ENCODE peak calls at places on chromosome 7, in eight cellular contexts. C, T, F, W, V, H, N and B are unnamed samples.

GRCh38 chr7:128410092-128410665 is 397 bp upstream of the IMPDH1 start:
- DNase-seq in T (peak), H (peak), W (no peak), N (peak), C (peak), V (no peak), F (peak), B (peak)

GRCh38 chr7:90346326-90347125 is at the start of gene GTPBP10:
- DNase-seq in C (peak), F (peak), V (peak), N (peak), W (peak), H (peak), T (peak), B (peak)

GRCh38 chr7:28161319-28161718 is 19.3 kb downstream of the JAZF1 start:
- DNase-seq in H (no peak), V (no peak), W (no peak), T (no peak), C (peak), F (no peak), N (no peak), B (no peak)

GRCh38 chr7:124992881-124993562 is 63.4 kb upstream of the POT1 start:
- DNase-seq in F (no peak), H (no peak), C (no peak), T (peak), N (no peak), V (no peak), W (no peak), B (no peak)

GRCh38 chr7:12305502-12305901 is 94.4 kb downstream of the TMEM106B start:
- DNase-seq in V (no peak), C (no peak), N (no peak), W (no peak), H (no peak), T (no peak), F (no peak), B (no peak)

GRCh38 chr7:65839846-65840245 is 33.0 kb upstream of the VKORC1L1 start:
- DNase-seq in F (no peak), T (no peak), W (no peak), N (no peak), V (no peak), H (no peak), C (no peak), B (no peak)

GRCh38 chr7:95660023-95660434 is 63.7 kb upstream of the PDK4 start:
- DNase-seq in H (no peak), N (no peak), C (no peak), V (no peak), W (no peak), F (no peak), T (no peak), B (no peak)

GRCh38 chr7:115494529-115495147 is 535.9 kb downstream of the TFEC start:
- DNase-seq in V (no peak), H (no peak), N (no peak), W (no peak), T (no peak), F (no peak), C (no peak), B (no peak)

GRCh38 chr7:77426521-77427051 is 10.4 kb upstream of the GSAP start:
- DNase-seq in C (no peak), W (no peak), N (no peak), V (no peak), F (no peak), T (peak), H (no peak), B (peak)

GRCh38 chr7:71486856-71487628 is 355.1 kb downstream of the GALNT17 start:
- DNase-seq in T (no peak), H (no peak), V (no peak), F (no peak), C (no peak), W (no peak), N (no peak), B (no peak)

DNA sequence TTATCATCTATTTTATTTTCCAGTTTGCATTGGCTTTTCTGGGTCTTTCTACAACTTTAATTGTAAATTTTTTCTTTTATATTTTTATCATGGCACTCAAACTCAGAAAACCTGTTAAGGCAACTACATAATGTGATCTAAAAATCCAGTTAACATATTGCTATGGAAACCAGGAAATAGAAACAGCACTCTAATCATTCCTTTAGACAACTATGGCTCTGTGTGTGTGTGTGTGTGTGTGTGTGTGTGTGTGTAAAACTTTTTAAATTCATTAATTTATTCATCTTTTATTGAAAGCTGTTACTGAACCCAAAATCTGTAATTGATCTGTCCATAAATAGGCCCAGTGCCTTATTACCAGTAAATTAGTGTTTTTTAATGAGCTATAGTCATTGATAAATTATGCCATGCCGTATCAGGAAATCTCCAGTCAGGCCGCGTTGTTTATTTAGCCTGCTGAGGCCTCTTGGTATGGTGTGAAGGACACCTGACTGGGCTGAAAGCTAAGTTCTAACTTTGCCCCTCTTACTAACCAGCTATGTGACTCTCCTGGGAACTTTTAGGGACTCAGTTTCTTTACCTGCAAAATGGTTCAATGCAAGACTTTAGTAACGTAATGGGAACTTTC is 1.5 kb upstream of the MET start:
- DNase-seq in F (no peak), T (no peak), V (no peak), N (no peak), C (no peak), W (no peak), H (no peak), B (no peak)
- TF ChIP-seq CTCF in F (no peak), T (no peak), V (no peak), N (no peak), C (no peak), W (no peak), H (no peak), B (no peak)

DNA sequence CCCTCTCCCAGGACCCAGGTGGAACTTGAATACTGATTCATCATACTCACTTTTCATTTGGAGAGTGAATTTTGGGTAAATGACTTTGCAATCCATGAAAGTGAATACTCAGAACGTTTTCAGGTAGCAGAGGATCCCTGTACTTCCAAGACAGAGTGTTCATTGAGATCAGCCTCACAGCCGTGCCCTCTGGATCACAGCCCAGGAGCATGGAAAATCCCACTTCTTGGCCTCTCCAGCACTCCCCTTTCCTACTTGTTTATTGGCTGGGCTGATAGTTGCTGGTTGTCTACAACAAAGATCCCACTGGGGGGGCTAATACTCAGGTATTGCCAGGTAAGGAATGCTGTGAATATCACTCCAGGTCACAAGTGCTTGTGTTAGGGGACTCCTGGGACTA is 5.9 kb downstream of the GCK start:
- DNase-seq in F (no peak), N (no peak), T (no peak), W (no peak), H (no peak), V (no peak), C (no peak), B (no peak)
- TF ChIP-seq CTCF in F (no peak), N (no peak), T (no peak), W (no peak), H (no peak), V (no peak), C (no peak), B (no peak)

GRCh38 chr7:141220263-141220662 is 146.4 kb downstream of the TMEM178B start:
- DNase-seq in H (no peak), F (peak), V (no peak), T (no peak), C (peak), W (peak), N (peak), B (peak)
- TF ChIP-seq CTCF in H (no peak), F (peak), V (peak), T (peak), C (peak), W (peak), N (no peak), B (peak)

DNA sequence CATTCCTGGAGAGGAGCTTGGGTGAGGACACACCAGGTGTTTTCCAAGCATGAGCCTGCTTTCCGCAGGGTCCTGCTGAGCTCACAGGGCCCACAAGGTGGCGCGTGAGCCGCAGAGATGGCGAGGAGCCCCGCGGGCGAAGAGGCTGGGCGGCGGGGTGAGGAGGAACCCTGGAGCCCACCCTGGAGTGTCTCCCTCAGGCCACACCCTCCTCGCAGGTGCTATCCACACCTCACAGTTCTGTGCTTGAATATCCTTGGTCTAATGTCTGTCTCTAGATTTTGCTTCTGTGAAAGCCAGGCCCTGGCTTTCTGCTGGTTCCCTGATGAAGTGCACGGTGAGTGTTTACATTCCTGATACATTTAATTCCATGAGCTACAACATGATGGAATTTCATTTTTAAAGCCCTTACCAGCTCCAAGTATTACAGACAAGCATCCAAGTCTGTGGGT is 433.6 kb downstream of the ACTR3B start:
- DNase-seq in C (peak), H (no peak), F (peak), N (peak), V (no peak), W (peak), T (peak), B (peak)
- TF ChIP-seq CTCF in C (peak), H (no peak), F (peak), N (peak), V (peak), W (peak), T (peak), B (peak)

DNA sequence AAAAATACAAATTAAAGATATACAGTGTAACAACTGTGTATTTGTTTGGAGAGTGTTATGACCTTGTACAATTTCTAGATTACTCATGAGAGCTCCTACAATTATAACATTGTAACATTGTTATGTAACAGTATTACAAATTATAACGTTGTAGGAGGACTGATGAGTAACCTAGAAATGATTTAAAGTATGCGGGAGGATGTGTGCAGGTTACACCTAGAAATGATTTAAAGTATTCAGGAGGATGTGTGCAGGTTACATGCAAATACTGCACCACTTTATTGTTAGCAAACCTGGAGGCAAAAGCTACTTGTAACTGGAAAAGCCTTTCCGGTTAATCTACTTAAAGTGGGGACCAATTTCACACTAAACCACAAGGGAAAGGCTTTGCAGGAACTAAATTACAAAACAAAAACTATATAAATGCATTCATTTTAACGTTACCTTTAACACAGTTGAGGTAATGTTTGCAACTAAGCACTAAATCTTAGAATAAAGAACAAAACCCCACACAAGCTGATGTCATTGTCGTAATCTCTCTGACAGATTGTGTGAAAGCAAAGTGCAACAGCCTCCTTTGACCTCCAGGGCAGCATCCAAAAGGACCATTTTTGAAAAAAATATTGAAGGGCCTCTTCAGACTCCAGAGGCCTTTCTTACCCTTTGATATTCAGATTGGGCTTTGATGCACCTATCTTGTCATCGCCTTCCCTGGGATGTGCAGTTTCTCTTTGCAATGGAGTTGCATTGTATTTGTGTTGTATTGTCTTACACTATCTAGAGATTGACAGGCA is 522.1 kb upstream of the FOXK1 start:
- DNase-seq in C (no peak), F (no peak), N (no peak), W (no peak), V (no peak), H (no peak), T (peak), B (no peak)
- TF ChIP-seq CTCF in C (no peak), F (no peak), N (no peak), W (no peak), V (no peak), H (no peak), T (no peak), B (no peak)